ENCODE peak calls at places on chromosomes 11 and 22, in eight cellular contexts. J is GM23338; N is lower leg skin; V is COR-L47; D is fibroblast of the aortic adventitia; A is LHCN-M2; Z is activated CD4-positive, alpha-beta T cell treated with anti-CD3 and anti-CD28 coated beads, Interleukin-2, amount 50 U/mL, for 4 hours; R is ELR. B is an unnamed sample.

GRCh38 chr22:39215430-39216142 is 29.2 kb downstream of the PDGFB start:
- DNase-seq in J (peak), R (peak), A (no peak), V (no peak), Z (peak), N (no peak), D (no peak), B (no peak)

GRCh38 chr22:33971561-33971961 is 51.3 kb upstream of the LARGE1 start:
- DNase-seq in J (no peak), Z (no peak), N (no peak), A (no peak), D (no peak), V (no peak), R (no peak), B (peak)

GRCh38 chr11:2834893-2835767 is 50.4 kb downstream of the CDKN1C start:
- DNase-seq in Z (no peak), D (no peak), A (peak), J (no peak), V (no peak), N (no peak), R (peak), B (no peak)

GRCh38 chr11:64539711-64540420 is 51.2 kb upstream of the SLC22A12 start:
- DNase-seq in V (no peak), N (no peak), J (no peak), R (no peak), D (no peak), A (no peak), Z (no peak), B (no peak)

GRCh38 chr11:44309483-44310197 is at the start of gene ALX4:
- DNase-seq in A (no peak), D (no peak), V (peak), Z (no peak), R (peak), J (peak), N (no peak), B (no peak)

GRCh38 chr11:70306586-70307033 is 36.1 kb downstream of the PPFIA1 start:
- DNase-seq in R (no peak), J (no peak), N (no peak), A (no peak), D (no peak), V (peak), Z (no peak), B (no peak)

GRCh38 chr11:33500865-33501479 is 199.7 kb downstream of the C11orf91 start:
- DNase-seq in D (peak), V (no peak), R (peak), J (peak), A (peak), Z (no peak), N (no peak), B (no peak)

GRCh38 chr11:12235945-12236743 is 125.8 kb downstream of the MICAL2 start:
- DNase-seq in R (peak), V (peak), J (peak), D (peak), A (peak), Z (no peak), N (peak), B (peak)

GRCh38 chr22:31350410-31350863 is 4.3 kb upstream of the PATZ1 start:
- DNase-seq in N (no peak), D (no peak), Z (no peak), A (peak), J (peak), R (no peak), V (peak), B (peak)

GRCh38 chr11:113286509-113287497 is 27.6 kb upstream of the TTC12 start:
- DNase-seq in J (no peak), N (no peak), V (no peak), D (peak), R (no peak), Z (no peak), A (peak), B (no peak)

GRCh38 chr22:32534252-32535215 is 59.9 kb downstream of the FBXO7 start:
- DNase-seq in N (no peak), J (no peak), D (peak), V (no peak), Z (no peak), R (peak), A (no peak), B (no peak)

GRCh38 chr11:97107604-97108003 is 717.8 kb downstream of the JRKL start:
- DNase-seq in V (no peak), J (no peak), A (no peak), N (no peak), D (no peak), R (no peak), Z (no peak), B (no peak)

GRCh38 chr11:10651579-10652361 is 41.8 kb downstream of the IRAG1 start:
- DNase-seq in N (no peak), D (no peak), V (no peak), A (no peak), R (no peak), J (no peak), Z (no peak), B (no peak)

GRCh38 chr11:117717485-117718314 is 79.3 kb downstream of the DSCAML1 start:
- DNase-seq in V (peak), R (no peak), N (no peak), J (peak), D (no peak), A (no peak), Z (no peak), B (peak)

GRCh38 chr22:21640810-21641209 is 1.3 kb upstream of the SDF2L1 start:
- DNase-seq in A (no peak), Z (no peak), N (no peak), R (no peak), D (no peak), J (no peak), V (no peak), B (no peak)

GRCh38 chr11:71998649-71999310 is at the start of gene IL18BP:
- DNase-seq in R (no peak), N (no peak), V (no peak), J (no peak), A (no peak), D (no peak), Z (no peak), B (no peak)

GRCh38 chr22:40520562-40520961 is 116.0 kb downstream of the MRTFA start:
- DNase-seq in J (no peak), V (no peak), Z (no peak), R (no peak), A (no peak), N (no peak), D (no peak), B (no peak)

GRCh38 chr11:131637469-131638175 is 267.2 kb downstream of the NTM start:
- DNase-seq in J (no peak), R (no peak), D (no peak), V (no peak), Z (no peak), N (no peak), A (peak), B (no peak)

GRCh38 chr11:8016396-8016949 is 29.3 kb downstream of the EIF3F start:
- DNase-seq in J (peak), Z (no peak), R (peak), V (no peak), A (no peak), D (no peak), N (no peak), B (no peak)

GRCh38 chr11:57776101-57776511 is 14.5 kb downstream of the CTNND1 start:
- DNase-seq in A (peak), J (peak), V (no peak), D (peak), R (no peak), Z (no peak), N (no peak), B (no peak)